ENCODE peak calls at places on chromosomes 7 and 10, in six cellular contexts. One of them, this sample, is unnamed.

GRCh38 chr10:73060738-73061635 is 35.7 kb downstream of the P4HA1 start:
- DNase-seq in stimulated activated naive CD4-positive, alpha-beta T cell: no peak
- DNase-seq in HuH-7.5: peak; percentile 19
- DNase-seq in SJSA1: peak; percentile 19
- DNase-seq in stimulated activated CD8-positive, alpha-beta memory T cell treated with anti-CD3 and anti-CD28 coated beads, Interleukin-4, amount 100 ng/mL, for 24 hours: no peak
- DNase-seq in endothelial cell: no peak
- DNase-seq in this sample: peak; percentile 22

GRCh38 chr10:63003816-63004453 is 129.2 kb upstream of the NRBF2 start:
- DNase-seq in endothelial cell: no peak
- DNase-seq in SJSA1: no peak
- DNase-seq in stimulated activated naive CD4-positive, alpha-beta T cell: no peak
- DNase-seq in stimulated activated CD8-positive, alpha-beta memory T cell treated with anti-CD3 and anti-CD28 coated beads, Interleukin-4, amount 100 ng/mL, for 24 hours: no peak
- DNase-seq in HuH-7.5: no peak
- DNase-seq in this sample: peak; percentile 6

GRCh38 chr7:138077809-138078208 is 1.6 kb downstream of the AKR1D1 start:
- DNase-seq in stimulated activated naive CD4-positive, alpha-beta T cell: no peak
- DNase-seq in SJSA1: no peak
- DNase-seq in stimulated activated CD8-positive, alpha-beta memory T cell treated with anti-CD3 and anti-CD28 coated beads, Interleukin-4, amount 100 ng/mL, for 24 hours: no peak
- DNase-seq in endothelial cell: no peak
- DNase-seq in HuH-7.5: no peak
- DNase-seq in this sample: no peak

GRCh38 chr7:25858562-25859411 is 293.2 kb upstream of the NFE2L3 start:
- DNase-seq in stimulated activated CD8-positive, alpha-beta memory T cell treated with anti-CD3 and anti-CD28 coated beads, Interleukin-4, amount 100 ng/mL, for 24 hours: no peak
- DNase-seq in endothelial cell: peak; percentile 34
- DNase-seq in SJSA1: no peak
- DNase-seq in stimulated activated naive CD4-positive, alpha-beta T cell: no peak
- DNase-seq in HuH-7.5: no peak
- DNase-seq in this sample: no peak

GRCh38 chr10:97714401-97715258 is 1.1 kb downstream of the MARVELD1 start:
- DNase-seq in HuH-7.5: peak; percentile 81
- DNase-seq in SJSA1: peak; percentile 77
- DNase-seq in stimulated activated naive CD4-positive, alpha-beta T cell: no peak
- DNase-seq in stimulated activated CD8-positive, alpha-beta memory T cell treated with anti-CD3 and anti-CD28 coated beads, Interleukin-4, amount 100 ng/mL, for 24 hours: no peak
- DNase-seq in endothelial cell: peak; percentile 60
- DNase-seq in this sample: no peak

GRCh38 chr7:17103170-17103569 is 195.3 kb upstream of the AHR start:
- DNase-seq in stimulated activated naive CD4-positive, alpha-beta T cell: no peak
- DNase-seq in stimulated activated CD8-positive, alpha-beta memory T cell treated with anti-CD3 and anti-CD28 coated beads, Interleukin-4, amount 100 ng/mL, for 24 hours: no peak
- DNase-seq in endothelial cell: no peak
- DNase-seq in HuH-7.5: no peak
- DNase-seq in SJSA1: no peak
- DNase-seq in this sample: no peak

GRCh38 chr7:132930881-132931280 is 151.0 kb downstream of the CHCHD3 start:
- DNase-seq in endothelial cell: peak; percentile 5
- DNase-seq in SJSA1: no peak
- DNase-seq in stimulated activated naive CD4-positive, alpha-beta T cell: no peak
- DNase-seq in stimulated activated CD8-positive, alpha-beta memory T cell treated with anti-CD3 and anti-CD28 coated beads, Interleukin-4, amount 100 ng/mL, for 24 hours: no peak
- DNase-seq in HuH-7.5: no peak
- DNase-seq in this sample: no peak

GRCh38 chr10:88080213-88080612 is 216.8 kb downstream of the PTEN start:
- DNase-seq in stimulated activated naive CD4-positive, alpha-beta T cell: no peak
- DNase-seq in HuH-7.5: peak; percentile 31
- DNase-seq in SJSA1: peak; percentile 40
- DNase-seq in stimulated activated CD8-positive, alpha-beta memory T cell treated with anti-CD3 and anti-CD28 coated beads, Interleukin-4, amount 100 ng/mL, for 24 hours: no peak
- DNase-seq in endothelial cell: no peak
- DNase-seq in this sample: no peak

GRCh38 chr10:63628526-63629362 is 107.5 kb downstream of the REEP3 start:
- DNase-seq in endothelial cell: peak; percentile 34
- DNase-seq in stimulated activated CD8-positive, alpha-beta memory T cell treated with anti-CD3 and anti-CD28 coated beads, Interleukin-4, amount 100 ng/mL, for 24 hours: no peak
- DNase-seq in SJSA1: peak; percentile 58
- DNase-seq in stimulated activated naive CD4-positive, alpha-beta T cell: peak; percentile 4
- DNase-seq in HuH-7.5: peak; percentile 25
- DNase-seq in this sample: peak; percentile 5

GRCh38 chr7:317643-318405 is 27.9 kb downstream of the FOXL3 start:
- DNase-seq in stimulated activated naive CD4-positive, alpha-beta T cell: no peak
- DNase-seq in endothelial cell: no peak
- DNase-seq in SJSA1: no peak
- DNase-seq in HuH-7.5: no peak
- DNase-seq in stimulated activated CD8-positive, alpha-beta memory T cell treated with anti-CD3 and anti-CD28 coated beads, Interleukin-4, amount 100 ng/mL, for 24 hours: no peak
- DNase-seq in this sample: no peak

GRCh38 chr10:61313460-61313859 is 139.7 kb downstream of the TMEM26 start:
- DNase-seq in SJSA1: no peak
- DNase-seq in stimulated activated naive CD4-positive, alpha-beta T cell: no peak
- DNase-seq in HuH-7.5: no peak
- DNase-seq in stimulated activated CD8-positive, alpha-beta memory T cell treated with anti-CD3 and anti-CD28 coated beads, Interleukin-4, amount 100 ng/mL, for 24 hours: no peak
- DNase-seq in endothelial cell: no peak
- DNase-seq in this sample: no peak

GRCh38 chr7:157614457-157615020 is 277.7 kb downstream of the DNAJB6 start:
- DNase-seq in stimulated activated naive CD4-positive, alpha-beta T cell: no peak
- DNase-seq in stimulated activated CD8-positive, alpha-beta memory T cell treated with anti-CD3 and anti-CD28 coated beads, Interleukin-4, amount 100 ng/mL, for 24 hours: no peak
- DNase-seq in SJSA1: no peak
- DNase-seq in HuH-7.5: no peak
- DNase-seq in endothelial cell: no peak
- DNase-seq in this sample: no peak

GRCh38 chr10:37991655-37992054 is 15.2 kb upstream of the ZNF25 start:
- DNase-seq in stimulated activated CD8-positive, alpha-beta memory T cell treated with anti-CD3 and anti-CD28 coated beads, Interleukin-4, amount 100 ng/mL, for 24 hours: no peak
- DNase-seq in stimulated activated naive CD4-positive, alpha-beta T cell: no peak
- DNase-seq in SJSA1: no peak
- DNase-seq in HuH-7.5: no peak
- DNase-seq in endothelial cell: no peak
- DNase-seq in this sample: no peak

This sample was measured in CD4-positive, alpha-beta memory T cell.